ENCODE peak calls at places on chromosomes 1 and 21, in seven cellular contexts. X is AG04450, Z is H1, C is right lobe of liver, V is lower lobe of right lung, B is cardiac muscle cell, E is endothelial cell of umbilical vein. G is an unnamed sample.
A peak's percentile ranks its signal among the peaks of the same experiment; 100 is the strongest.

GRCh38 chr1:43908858-43909257 is 24.7 kb upstream of the ARTN start:
- DNase-seq in C (no peak), B (no peak), E (no peak), Z (no peak), X (no peak), V (no peak), G (no peak)

GRCh38 chr1:101431956-101432510 is 195.2 kb downstream of the S1PR1 start:
- DNase-seq in C (no peak), X (no peak), V (no peak), Z (no peak), E (no peak), B (no peak), G (no peak)

GRCh38 chr1:40783001-40783905 is at the start of gene KCNQ4:
- DNase-seq in X (no peak), E (no peak), C (peak; percentile 49), V (peak; percentile 69), B (no peak), Z (no peak), G (no peak)

GRCh38 chr1:52364235-52364839 is 1.7 kb downstream of the CC2D1B start:
- DNase-seq in E (no peak), V (no peak), B (no peak), C (no peak), Z (no peak), X (no peak), G (no peak)

GRCh38 chr1:21779613-21780521 is 3.1 kb downstream of the USP48 start:
- DNase-seq in E (peak; percentile 96), C (peak; percentile 35), B (peak; percentile 39), Z (no peak), V (no peak), X (no peak), G (no peak)

GRCh38 chr21:33229776-33230517 is at the start of gene IFNAR2:
- DNase-seq in B (peak; percentile 70), V (peak; percentile 87), E (peak; percentile 62), Z (peak; percentile 27), X (no peak), C (peak; percentile 89), G (peak; percentile 42)

GRCh38 chr1:111507411-111508201 is 4.2 kb upstream of the ADORA3 start:
- DNase-seq in X (peak; percentile 32), C (peak; percentile 74), E (peak; percentile 64), B (peak; percentile 86), V (peak; percentile 89), Z (peak; percentile 27), G (peak; percentile 75)

GRCh38 chr1:47572731-47573505 is 135.1 kb downstream of the FOXD2 start:
- DNase-seq in Z (no peak), C (no peak), E (no peak), B (no peak), X (no peak), V (no peak), G (no peak)

GRCh38 chr1:234774971-234775370 is 165.0 kb upstream of the IRF2BP2 start:
- DNase-seq in C (no peak), X (no peak), Z (no peak), V (no peak), B (no peak), E (no peak), G (no peak)

GRCh38 chr1:227429447-227430359 is 111.4 kb upstream of the CDC42BPA start:
- DNase-seq in B (peak; percentile 64), E (peak; percentile 84), Z (no peak), C (no peak), X (no peak), V (no peak), G (peak; percentile 78)

GRCh38 chr1:159712080-159712479 is 2.3 kb downstream of the CRP start:
- DNase-seq in X (no peak), V (no peak), C (peak; percentile 39), B (no peak), Z (no peak), E (no peak), G (no peak)

GRCh38 chr1:3610165-3610822 is 1.0 kb downstream of the MEGF6 start:
- DNase-seq in Z (no peak), V (no peak), B (peak; percentile 41), E (peak; percentile 46), X (no peak), C (no peak), G (peak; percentile 46)

GRCh38 chr1:215022204-215022603 is 60.3 kb upstream of the KCNK2 start:
- DNase-seq in V (no peak), C (no peak), X (no peak), E (no peak), Z (no peak), B (no peak), G (peak; percentile 61)

GRCh38 chr1:154492115-154492514 is 9.9 kb upstream of the TDRD10 start:
- DNase-seq in V (no peak), X (no peak), C (no peak), Z (no peak), E (no peak), B (no peak), G (no peak)

GRCh38 chr21:41890355-41890754 is 11.2 kb upstream of the PRDM15 start:
- DNase-seq in V (no peak), C (no peak), E (no peak), X (no peak), B (no peak), Z (no peak), G (no peak)

GRCh38 chr1:153560241-153560640 is 5.4 kb downstream of the S100A2 start:
- DNase-seq in V (no peak), E (no peak), C (no peak), Z (no peak), B (no peak), X (no peak), G (no peak)

GRCh38 chr1:52955129-52955970 is 28.3 kb downstream of the SCP2 start:
- DNase-seq in Z (no peak), B (peak; percentile 88), E (peak; percentile 69), X (peak; percentile 27), C (no peak), V (no peak), G (peak; percentile 91)

GRCh38 chr1:200006711-200007110 is 20.8 kb upstream of the NR5A2 start:
- DNase-seq in B (no peak), Z (no peak), E (no peak), X (no peak), V (no peak), C (no peak), G (no peak)

GRCh38 chr1:1540015-1540816 is at the start of gene TMEM240:
- DNase-seq in C (peak; percentile 66), E (peak; percentile 73), B (peak; percentile 89), Z (peak; percentile 39), V (peak; percentile 76), X (peak; percentile 32), G (peak; percentile 73)

GRCh38 chr1:6584126-6585080 is 4.6 kb downstream of the ZBTB48 start:
- DNase-seq in E (no peak), V (no peak), Z (no peak), X (no peak), B (no peak), C (no peak), G (no peak)
- TF ChIP-seq CTCF in E (peak; percentile 6), V (no peak), Z (peak; percentile 10), X (peak; percentile 21), B (no peak), C (no peak), G (peak; percentile 19)

DNA sequence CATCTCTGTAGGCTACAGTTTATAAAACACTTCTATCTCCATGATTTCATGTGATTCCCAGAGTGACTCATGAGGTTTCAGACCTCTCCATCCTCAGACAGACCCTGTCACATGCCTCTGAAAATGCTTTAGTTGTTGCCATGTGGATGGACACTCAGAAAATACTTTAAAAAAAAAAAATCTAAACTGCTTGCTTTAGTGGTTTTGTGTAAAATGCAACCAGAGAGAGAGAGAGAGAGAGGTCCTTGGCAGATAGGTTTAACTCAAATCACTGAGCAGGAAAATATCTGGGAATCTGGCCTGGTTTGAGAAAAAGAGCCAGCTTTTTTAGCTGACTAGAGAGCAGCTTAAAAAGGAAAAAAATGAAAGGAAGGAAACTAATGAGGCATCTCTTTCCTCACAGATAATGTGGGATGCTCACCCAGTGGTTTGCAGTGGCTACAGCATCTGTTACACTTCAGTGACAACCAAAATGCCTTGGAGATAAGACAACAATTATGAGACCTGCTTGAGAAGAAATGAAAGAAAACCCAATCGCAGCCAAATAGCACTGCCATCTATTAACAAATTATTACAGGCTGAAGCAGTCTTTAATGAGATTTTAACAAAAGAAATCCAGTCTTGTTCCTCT is 54.6 kb upstream of the SYT14 start:
- DNase-seq in V (no peak), C (no peak), B (peak; percentile 68), Z (no peak), E (peak; percentile 57), X (peak; percentile 53), G (peak; percentile 88)
- H3K4me3 ChIP-seq in V (no peak overlapping the region), C (no peak overlapping the region), B (no peak overlapping the region), Z (no peak overlapping the region), E (no peak overlapping the region), X (no peak overlapping the region), G (no peak overlapping the region)

GRCh38 chr1:12012560-12013316 is 6.6 kb upstream of the MIIP start:
- DNase-seq in E (no peak), C (no peak), V (no peak), Z (no peak), B (no peak), X (no peak), G (no peak)

GRCh38 chr1:12011998-12012397 is 7.3 kb upstream of the MIIP start:
- DNase-seq in X (no peak), C (no peak), B (no peak), E (no peak), V (no peak), Z (no peak), G (no peak)

GRCh38 chr1:12015001-12015491 is 4.3 kb upstream of the MIIP start:
- DNase-seq in C (no peak), Z (no peak), E (no peak), V (no peak), B (no peak), X (no peak), G (peak; percentile 42)

GRCh38 chr1:12014141-12014981 is 4.9 kb upstream of the MIIP start:
- DNase-seq in B (peak; percentile 24), E (no peak), V (peak; percentile 71), Z (no peak), C (no peak), X (no peak), G (peak; percentile 62)

DNA sequence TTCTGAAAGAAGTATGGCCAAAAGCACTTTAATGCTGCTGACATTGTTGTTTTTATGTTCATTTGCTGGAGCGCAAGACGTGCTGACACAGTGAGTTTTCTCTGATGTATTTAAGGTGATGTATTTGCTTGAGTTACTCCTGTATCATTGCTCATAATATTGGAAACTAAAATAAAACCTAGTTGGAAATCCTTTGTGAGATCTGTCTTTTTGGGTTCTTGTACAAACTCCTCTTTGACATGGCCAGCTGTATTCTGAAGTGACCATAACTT is 6.0 kb upstream of the MIIP start:
- DNase-seq in E (no peak), C (no peak), V (no peak), X (no peak), Z (no peak), B (no peak), G (no peak)
- TF ChIP-seq CTCF in E (no peak), C (no peak), V (no peak), X (no peak), Z (no peak), B (no peak), G (no peak)

DNA sequence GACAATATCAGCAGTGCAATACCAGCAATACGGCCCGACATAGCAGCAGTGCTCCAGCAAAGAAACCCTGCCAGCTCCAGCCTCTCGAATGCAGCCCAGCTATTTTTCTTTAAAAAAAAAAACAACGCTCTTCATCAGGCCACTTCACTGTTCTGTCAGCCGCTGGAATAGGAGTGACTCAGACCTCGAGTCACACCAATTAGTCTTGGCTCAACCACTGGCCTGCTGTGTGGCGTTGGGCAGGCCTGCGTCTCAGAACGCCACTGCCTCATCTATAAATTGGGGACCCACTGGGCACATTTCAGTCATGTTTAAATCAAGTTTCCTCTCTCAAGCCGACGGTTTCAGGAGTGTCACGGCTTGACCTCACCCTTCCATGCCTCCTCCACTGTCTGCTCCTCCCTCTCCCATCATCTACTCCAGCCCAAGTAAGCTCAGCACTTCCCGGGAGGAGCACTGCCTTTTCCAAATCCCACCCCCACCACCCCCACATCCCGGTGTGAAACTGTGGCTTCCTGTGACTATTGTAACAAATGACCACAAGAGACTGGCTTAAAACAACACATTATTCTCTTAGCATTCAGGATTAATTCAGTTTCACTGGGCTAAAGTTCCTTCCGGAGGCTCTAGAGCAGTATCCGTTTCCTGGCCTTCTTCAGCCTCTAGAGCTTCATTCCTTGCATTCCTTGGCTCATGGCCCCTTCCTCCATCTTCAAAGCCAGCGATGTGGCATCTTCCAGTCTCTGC is 71.9 kb upstream of the EFHD2 start:
- DNase-seq in E (peak; percentile 83), V (peak; percentile 37), C (no peak), Z (no peak), B (peak; percentile 70), X (no peak), G (peak; percentile 84)
- H3K4me3 ChIP-seq in E (no peak overlapping the region), V (no peak overlapping the region), C (no peak overlapping the region), Z (no peak overlapping the region), B (no peak overlapping the region), X (no peak overlapping the region), G (no peak overlapping the region)